ENCODE peak calls at places on chromosome 2, in nine cellular contexts. L, X, P, T, M, I, R, U and V are unnamed samples. For H3K4me1, the result is how much of the 10 kb centered on the place peaks cover.

GRCh38 chr2:68171684-68172083 is 14.0 kb downstream of the PNO1 start:
- DNase-seq in L (no peak), X (no peak), P (no peak), T (no peak), M (no peak), I (no peak), R (no peak), U (no peak), V (no peak)

GRCh38 chr2:38074047-38074774 is 1.7 kb downstream of the CYP1B1 start:
- DNase-seq in L (no peak), X (peak), P (peak), T (no peak), M (peak), I (no peak), R (no peak), U (peak), V (peak)

GRCh38 chr2:238554468-238555184 is 127.9 kb downstream of the ASB1 start:
- DNase-seq in L (no peak), X (no peak), P (no peak), T (no peak), M (no peak), I (no peak), R (no peak), U (peak), V (no peak)

GRCh38 chr2:144237845-144238637 is 281.9 kb downstream of the ZEB2 start:
- DNase-seq in L (peak), X (no peak), P (no peak), T (peak), M (no peak), I (no peak), R (no peak), U (no peak), V (no peak)

GRCh38 chr2:157698430-157698829 is 69.8 kb upstream of the ACVR1C start:
- DNase-seq in L (no peak), X (no peak), P (no peak), T (peak), M (no peak), I (no peak), R (no peak), U (no peak), V (no peak)

GRCh38 chr2:128322651-128323491 is 4.2 kb upstream of the HS6ST1 start:
- DNase-seq in L (no peak), X (no peak), P (peak), T (no peak), M (peak), I (no peak), R (no peak), U (peak), V (peak)

GRCh38 chr2:100654611-100655010 is 91.8 kb downstream of the PDCL3 start:
- DNase-seq in L (no peak), X (no peak), P (no peak), T (no peak), M (no peak), I (no peak), R (no peak), U (no peak), V (no peak)

GRCh38 chr2:393711-394696 is 106.1 kb upstream of the ALKAL2 start:
- DNase-seq in L (no peak), X (no peak), P (peak), T (no peak), M (no peak), I (peak), R (no peak), U (peak), V (no peak)

GRCh38 chr2:100921685-100922161 is 80.4 kb upstream of the RPL31 start:
- DNase-seq in L (no peak), X (no peak), P (no peak), T (no peak), M (no peak), I (no peak), R (peak), U (no peak), V (no peak)

GRCh38 chr2:128408349-128409305 is 90.0 kb upstream of the HS6ST1 start:
- DNase-seq in L (no peak), X (no peak), P (peak), T (no peak), M (peak), I (no peak), R (peak), U (peak), V (no peak)

GRCh38 chr2:75224636-75225094 is 25.3 kb upstream of the TACR1 start:
- DNase-seq in L (no peak), X (no peak), P (no peak), T (no peak), M (no peak), I (no peak), R (peak), U (no peak), V (no peak)

GRCh38 chr2:156083707-156084494 is 248.6 kb downstream of the NR4A2 start:
- DNase-seq in L (no peak), X (no peak), P (no peak), T (no peak), M (no peak), I (peak), R (no peak), U (peak), V (peak)

GRCh38 chr2:218405365-218406208 is 5.9 kb downstream of the CTDSP1 start:
- DNase-seq in L (peak), X (peak), P (peak), T (no peak), M (no peak), I (peak), R (no peak), U (peak), V (no peak)

GRCh38 chr2:128472789-128473174 is 154.1 kb upstream of the HS6ST1 start:
- DNase-seq in L (no peak), X (no peak), P (no peak), T (no peak), M (no peak), I (no peak), R (peak), U (peak), V (no peak)

GRCh38 chr2:65826567-65826966 is 394.2 kb upstream of the SPRED2 start:
- DNase-seq in L (no peak), X (no peak), P (no peak), T (no peak), M (no peak), I (no peak), R (no peak), U (no peak), V (no peak)

GRCh38 chr2:221372156-221372870 is 199.8 kb downstream of the EPHA4 start:
- DNase-seq in L (no peak), X (no peak), P (no peak), T (no peak), M (no peak), I (no peak), R (no peak), U (peak), V (no peak)

GRCh38 chr2:197706839-197707207 is 1.7 kb downstream of the MARS2 start:
- DNase-seq in L (no peak), X (no peak), P (no peak), T (no peak), M (no peak), I (no peak), R (no peak), U (peak), V (no peak)

GRCh38 chr2:197708331-197708730 is 3.2 kb downstream of the MARS2 start:
- DNase-seq in L (no peak), X (no peak), P (no peak), T (no peak), M (no peak), I (no peak), R (peak), U (no peak), V (no peak)

GRCh38 chr2:197705143-197705911 is at the start of gene MARS2:
- DNase-seq in L (peak), X (peak), P (peak), T (peak), M (peak), I (peak), R (peak), U (peak), V (peak)

GRCh38 chr2:197705912-197706838 is 1.0 kb downstream of the MARS2 start:
- DNase-seq in L (peak), X (no peak), P (peak), T (no peak), M (peak), I (no peak), R (peak), U (peak), V (no peak)

GRCh38 chr2:197707316-197708213 is 2.4 kb downstream of the MARS2 start:
- DNase-seq in L (peak), X (no peak), P (no peak), T (no peak), M (no peak), I (no peak), R (peak), U (peak), V (no peak)
- H3K4me3 ChIP-seq in L (no peak), X (peak), P (no peak), T (peak), M (peak), I (no peak), R (peak), U (peak), V (peak)

DNA sequence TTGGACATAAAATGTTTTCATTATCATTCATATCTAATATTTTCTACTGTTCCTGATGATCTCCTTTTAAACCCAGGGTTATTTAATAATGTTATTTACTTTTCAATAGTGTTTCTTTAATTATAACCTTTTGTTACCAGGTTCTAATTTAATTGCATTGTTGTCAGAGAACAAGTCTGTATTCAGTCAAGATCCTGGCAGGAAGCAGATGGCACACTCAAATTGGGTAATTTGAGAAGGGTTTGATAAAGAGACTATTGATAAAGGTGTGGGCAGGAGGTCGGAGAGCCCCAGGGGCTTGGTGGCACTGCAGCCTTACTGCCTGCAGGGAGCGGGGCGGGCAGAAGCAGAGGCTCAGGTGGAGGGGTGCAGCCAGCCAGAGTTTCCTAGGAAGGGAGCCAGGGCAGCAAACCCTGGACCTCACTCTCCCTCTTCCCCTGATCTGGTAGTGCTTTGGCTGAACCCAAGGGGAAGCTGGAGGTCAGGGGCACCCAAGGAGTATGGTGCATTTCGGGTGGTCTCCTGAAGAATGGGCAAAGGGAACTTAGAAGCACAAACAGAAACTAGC is 2.3 kb upstream of the KIF1A start:
- DNase-seq in L (no peak), X (no peak), P (no peak), T (no peak), M (no peak), I (no peak), R (no peak), U (peak), V (no peak)
- H3K4me1 ChIP-seq in L (under half), X (under half), P (under half), T (under half), M (under half), I (under half), R (under half), U (under half), V (under half)

GRCh38 chr2:181376442-181376841 is 80.7 kb upstream of the ITGA4 start:
- DNase-seq in L (no peak), X (no peak), P (peak), T (no peak), M (no peak), I (no peak), R (no peak), U (no peak), V (no peak)
- H3K4me3 ChIP-seq in L (no peak), X (no peak), P (no peak), T (no peak), M (no peak), I (no peak), R (no peak), U (no peak), V (no peak)

GRCh38 chr2:143176606-143177005 is 47.4 kb downstream of the ARHGAP15 start:
- DNase-seq in L (no peak), X (no peak), P (peak), T (no peak), M (no peak), I (no peak), R (no peak), U (no peak), V (no peak)
- H3K4me1 ChIP-seq in L (under half), X (under half), P (under half), T (under half), M (under half), I (half or more), R (under half), U (under half), V (under half)

GRCh38 chr2:56739421-56739820 is 555.6 kb downstream of the CCDC85A start:
- DNase-seq in L (no peak), X (no peak), P (no peak), T (no peak), M (no peak), I (no peak), R (no peak), U (no peak), V (no peak)

GRCh38 chr2:56743807-56744206 is 560.0 kb downstream of the CCDC85A start:
- DNase-seq in L (no peak), X (no peak), P (no peak), T (no peak), M (no peak), I (no peak), R (no peak), U (no peak), V (no peak)

DNA sequence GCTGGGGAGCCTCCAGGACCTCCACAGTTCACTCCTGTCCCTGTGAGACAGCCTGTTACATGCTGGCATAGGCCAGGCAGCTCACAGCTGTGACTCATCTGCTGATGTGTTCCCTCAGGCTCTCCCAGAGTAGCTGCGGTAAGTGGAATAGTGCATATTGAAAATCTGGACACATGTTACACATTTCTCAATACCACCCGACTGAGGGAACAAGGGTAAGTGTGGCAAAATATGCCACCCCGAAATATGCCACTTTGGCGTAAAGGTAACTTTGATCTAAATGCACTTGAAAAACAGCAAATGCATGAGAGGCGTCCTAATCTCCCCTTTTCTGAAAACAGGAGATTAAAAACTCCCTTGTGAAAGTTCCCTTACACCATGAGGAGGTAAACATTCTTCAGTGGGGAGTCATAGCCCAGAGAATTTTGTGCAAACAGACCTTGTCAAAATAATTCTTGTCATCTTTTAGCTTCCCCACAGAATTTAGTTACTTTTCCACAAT is 557.9 kb downstream of the CCDC85A start:
- DNase-seq in L (no peak), X (peak), P (no peak), T (peak), M (no peak), I (no peak), R (peak), U (peak), V (peak)
- H3K4me3 ChIP-seq in L (no peak), X (no peak), P (no peak), T (no peak), M (no peak), I (no peak), R (no peak), U (no peak), V (no peak)

GRCh38 chr2:234242446-234242810 is 191.9 kb downstream of the SPP2 start:
- DNase-seq in L (no peak), X (no peak), P (no peak), T (no peak), M (no peak), I (no peak), R (no peak), U (no peak), V (no peak)
- H3K4me1 ChIP-seq in L (under half), X (under half), P (under half), T (under half), M (under half), I (under half), R (under half), U (under half), V (under half)